ENCODE peak calls at places on chromosome 15, in five cellular contexts. R is H7, J is astrocyte of the spinal cord, L is transverse colon, Y is bronchial epithelial cell. H is an unnamed sample.

GRCh38 chr15:50261979-50262378 is 3.5 kb downstream of the HDC start:
- DNase-seq in Y (no peak), J (no peak), L (no peak), R (peak; percentile 54), H (no peak)

GRCh38 chr15:95176794-95177577 is 945.6 kb downstream of the MCTP2 start:
- DNase-seq in J (no peak), R (no peak), Y (no peak), L (no peak), H (no peak)

GRCh38 chr15:75725719-75726607 is 13.3 kb upstream of the CSPG4 start:
- DNase-seq in L (no peak), J (no peak), Y (no peak), R (peak; percentile 42), H (no peak)

GRCh38 chr15:67833504-67834248 is 6.2 kb downstream of the RNU6-1 start:
- DNase-seq in R (peak; percentile 92), Y (no peak), L (peak; percentile 52), J (peak; percentile 31), H (peak; percentile 55)

GRCh38 chr15:81480645-81481053 is 106.6 kb upstream of the TMC3 start:
- DNase-seq in J (peak; percentile 64), Y (peak; percentile 50), R (no peak), L (no peak), H (peak; percentile 50)

GRCh38 chr15:66503780-66504562 is 684 bp downstream of the RPL4 start:
- DNase-seq in R (no peak), J (no peak), L (no peak), Y (no peak), H (no peak)

GRCh38 chr15:90300988-90301715 is 35.7 kb downstream of the NGRN start:
- DNase-seq in Y (peak; percentile 36), L (peak; percentile 69), R (peak; percentile 77), J (peak; percentile 27), H (peak; percentile 70)

GRCh38 chr15:100635406-100636071 is 33.1 kb downstream of the ASB7 start:
- DNase-seq in J (no peak), L (peak; percentile 31), Y (peak; percentile 44), R (no peak), H (no peak)

GRCh38 chr15:90001062-90001682 is at the start of gene ZNF710:
- DNase-seq in R (peak; percentile 89), L (peak; percentile 49), Y (peak; percentile 30), J (peak; percentile 71), H (no peak)

GRCh38 chr15:99151156-99151555 is 46.3 kb downstream of the SYNM start:
- DNase-seq in J (no peak), Y (no peak), R (peak; percentile 7), L (no peak), H (no peak)

GRCh38 chr15:78368671-78369070 is 28.5 kb downstream of the CRABP1 start:
- DNase-seq in J (peak; percentile 9), Y (no peak), R (no peak), L (no peak), H (no peak)

GRCh38 chr15:85414991-85415390 is 34.6 kb downstream of the AKAP13 start:
- DNase-seq in R (no peak), Y (no peak), J (no peak), L (no peak), H (no peak)

GRCh38 chr15:85414037-85414436 is 33.6 kb downstream of the AKAP13 start:
- DNase-seq in L (no peak), R (no peak), J (no peak), Y (no peak), H (no peak)

GRCh38 chr15:85414495-85414894 is 34.1 kb downstream of the AKAP13 start:
- DNase-seq in Y (peak; percentile 56), J (peak; percentile 54), L (no peak), R (no peak), H (no peak)

GRCh38 chr15:85411992-85412538 is 31.7 kb downstream of the AKAP13 start:
- DNase-seq in L (no peak), R (no peak), Y (peak; percentile 82), J (peak; percentile 68), H (no peak)

DNA sequence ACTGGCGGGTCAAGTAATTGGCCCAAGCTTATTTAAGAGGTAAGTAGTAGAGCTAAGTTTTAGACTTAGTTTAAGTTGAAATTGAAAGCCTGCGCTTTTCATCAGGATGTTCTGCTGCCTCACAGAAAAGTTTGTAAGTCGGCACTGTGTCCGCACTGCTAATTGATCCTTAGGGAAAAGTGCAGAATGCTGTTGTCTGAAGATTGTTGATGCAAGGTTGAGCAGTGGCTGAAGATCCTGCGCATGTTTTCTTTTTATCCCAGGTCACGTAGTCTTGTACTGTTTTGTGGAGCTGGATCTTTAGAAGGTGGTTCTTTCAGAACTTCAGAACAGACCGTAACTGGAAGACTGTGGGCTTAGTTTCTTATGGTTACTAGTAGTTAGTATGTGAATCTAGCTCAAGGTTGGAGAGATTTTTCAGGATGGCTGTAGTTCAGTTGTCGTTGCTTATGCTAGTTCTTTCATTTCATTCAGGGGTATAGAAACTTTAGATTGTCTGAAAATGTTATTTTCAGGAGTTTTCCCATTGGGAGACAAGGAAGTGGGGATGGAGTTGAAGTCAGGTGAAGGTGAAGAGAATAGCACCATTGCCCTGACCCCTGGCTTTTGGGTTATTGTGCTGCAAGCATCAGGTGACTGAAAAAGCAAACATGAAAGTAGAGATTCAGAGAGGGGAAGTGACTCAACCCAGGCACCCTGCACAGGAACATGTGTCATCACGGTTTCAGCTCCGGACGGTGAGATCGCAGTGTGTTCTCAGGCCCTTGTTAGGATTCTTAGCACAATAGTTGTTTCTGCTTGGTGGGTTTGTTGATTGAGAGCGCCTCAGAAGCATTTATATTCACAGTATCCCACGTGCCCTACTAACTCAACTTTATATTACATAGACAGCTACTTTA is 32.8 kb downstream of the AKAP13 start:
- DNase-seq in R (peak; percentile 62), J (peak; percentile 94), Y (peak; percentile 97), L (peak; percentile 77), H (peak; percentile 73)
- H3K4me3 ChIP-seq in R (no peak overlapping the region), J (no peak overlapping the region), Y (no peak overlapping the region), L (no peak overlapping the region), H (no peak overlapping the region)

GRCh38 chr15:40956543-40956982 is 3.3 kb downstream of the CHAC1 start:
- DNase-seq in Y (no peak), J (no peak), L (no peak), R (no peak), H (no peak)

GRCh38 chr15:40957041-40957555 is 3.8 kb downstream of the CHAC1 start:
- DNase-seq in L (no peak), J (no peak), R (no peak), Y (no peak), H (no peak)

GRCh38 chr15:40957581-40958051 is 4.3 kb downstream of the CHAC1 start:
- DNase-seq in R (no peak), L (peak; percentile 62), J (peak; percentile 24), Y (no peak), H (peak; percentile 58)

GRCh38 chr15:40955141-40955903 is 2.1 kb downstream of the CHAC1 start:
- DNase-seq in R (no peak), Y (no peak), J (no peak), L (no peak), H (no peak)

GRCh38 chr15:40955930-40956542 is 2.8 kb downstream of the CHAC1 start:
- DNase-seq in L (no peak), J (no peak), Y (no peak), R (no peak), H (no peak)
- H3K4me3 ChIP-seq in L (no peak overlapping the region), J (no peak overlapping the region), Y (no peak overlapping the region), R (no peak overlapping the region), H (no peak overlapping the region)

GRCh38 chr15:73460662-73461061 is 17.7 kb downstream of the REC114 start:
- DNase-seq in R (no peak), L (no peak), Y (no peak), J (no peak), H (no peak)
- H3K4me3 ChIP-seq in R (no peak overlapping the region), L (no peak overlapping the region), Y (no peak overlapping the region), J (no peak overlapping the region), H (no peak overlapping the region)

GRCh38 chr15:88742161-88742560 is 61.1 kb upstream of the ACAN start:
- DNase-seq in J (no peak), Y (no peak), L (no peak), R (no peak), H (no peak)
- H3K4me3 ChIP-seq in J (no peak overlapping the region), Y (no peak overlapping the region), L (no peak overlapping the region), R (no peak overlapping the region), H (no peak overlapping the region)